ENCODE peak calls at places on chromosomes 1 and 21, in nine cellular contexts. Z, G, W, L, U, F, J, B and T are unnamed samples.

GRCh38 chr1:171913385-171913784 is 72.1 kb downstream of the DNM3 start:
- DNase-seq in U (no peak), W (peak), F (peak), L (peak), J (no peak), Z (no peak), B (no peak), G (peak), T (peak)

GRCh38 chr1:22291494-22291893 is 148.6 kb upstream of the WNT4 start:
- DNase-seq in J (no peak), L (no peak), W (no peak), F (no peak), B (no peak), U (no peak), Z (no peak), G (no peak), T (no peak)

GRCh38 chr1:226814751-226815496 is 55.5 kb upstream of the PSEN2 start:
- DNase-seq in B (peak), W (peak), J (peak), L (peak), F (no peak), G (peak), Z (no peak), U (no peak), T (peak)

GRCh38 chr1:66288048-66288447 is 245.9 kb upstream of the SGIP1 start:
- DNase-seq in Z (no peak), F (no peak), W (no peak), L (peak), U (no peak), G (no peak), J (no peak), B (no peak), T (no peak)

GRCh38 chr1:212557739-212558664 is 50.6 kb upstream of the ATF3 start:
- DNase-seq in U (peak), G (no peak), B (peak), W (peak), L (peak), F (no peak), J (peak), Z (peak), T (peak)

GRCh38 chr1:111540928-111541327 is 37.5 kb upstream of the ADORA3 start:
- DNase-seq in F (no peak), L (no peak), W (no peak), J (no peak), U (no peak), B (no peak), Z (no peak), G (no peak), T (no peak)

GRCh38 chr1:229155472-229155871 is 115.4 kb upstream of the RAB4A start:
- DNase-seq in W (no peak), L (no peak), G (no peak), B (no peak), Z (no peak), F (no peak), J (no peak), U (no peak), T (no peak)

GRCh38 chr1:235298772-235299513 is 29.0 kb downstream of the ARID4B start:
- DNase-seq in F (no peak), G (no peak), Z (no peak), J (no peak), U (no peak), W (no peak), L (no peak), B (no peak), T (no peak)

GRCh38 chr1:147600119-147601111 is 59.1 kb downstream of the BCL9 start:
- DNase-seq in F (peak), B (peak), L (peak), J (peak), W (peak), Z (no peak), U (no peak), G (peak), T (peak)

GRCh38 chr1:217105432-217105831 is 382.2 kb upstream of the ESRRG start:
- DNase-seq in W (no peak), L (no peak), U (no peak), J (no peak), F (no peak), Z (peak), B (no peak), G (no peak), T (no peak)

DNA sequence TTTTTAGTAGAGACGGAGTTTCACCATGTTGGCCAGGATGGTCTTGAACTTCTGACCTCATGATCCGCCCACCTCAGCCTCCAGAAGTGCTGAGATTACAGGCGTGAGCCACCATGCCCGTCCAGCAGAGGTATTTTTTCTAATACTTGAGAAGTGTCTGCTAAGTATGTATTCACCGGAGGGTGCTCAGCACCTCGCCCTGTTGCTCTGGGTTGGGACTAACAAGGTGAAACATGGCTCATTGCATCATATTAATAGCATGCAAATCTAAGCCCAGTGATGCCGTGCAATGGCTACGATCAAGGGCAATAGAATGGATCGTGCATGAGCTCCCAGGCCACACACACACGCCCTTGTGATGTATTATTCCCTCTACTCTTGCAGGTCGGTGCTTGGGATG is 68.7 kb downstream of the PDE9A start:
- DNase-seq in G (no peak), U (no peak), B (no peak), J (no peak), L (no peak), W (no peak), F (no peak), Z (no peak), T (no peak)
- H3K4me3 ChIP-seq in G (no peak), U (no peak), B (no peak), J (no peak), L (no peak), W (no peak), F (no peak), Z (no peak), T (no peak)

GRCh38 chr1:224098007-224098406 is 15.9 kb upstream of the FBXO28 start:
- DNase-seq in W (no peak), B (no peak), Z (no peak), F (no peak), U (no peak), L (no peak), G (no peak), J (no peak), T (no peak)
- H3K27ac ChIP-seq in W (no peak), B (no peak), Z (no peak), F (no peak), U (no peak), L (no peak), G (no peak), J (no peak), T (no peak)

GRCh38 chr21:38993561-38993960 is 187.8 kb downstream of the ETS2 start:
- DNase-seq in U (no peak), G (peak), L (peak), Z (no peak), W (peak), B (peak), F (peak), J (peak), T (peak)
- H3K4me2 ChIP-seq in U (no peak), G (peak), L (peak), Z (no peak), W (peak), B (no peak), F (no peak), J (no peak), T (peak)

DNA sequence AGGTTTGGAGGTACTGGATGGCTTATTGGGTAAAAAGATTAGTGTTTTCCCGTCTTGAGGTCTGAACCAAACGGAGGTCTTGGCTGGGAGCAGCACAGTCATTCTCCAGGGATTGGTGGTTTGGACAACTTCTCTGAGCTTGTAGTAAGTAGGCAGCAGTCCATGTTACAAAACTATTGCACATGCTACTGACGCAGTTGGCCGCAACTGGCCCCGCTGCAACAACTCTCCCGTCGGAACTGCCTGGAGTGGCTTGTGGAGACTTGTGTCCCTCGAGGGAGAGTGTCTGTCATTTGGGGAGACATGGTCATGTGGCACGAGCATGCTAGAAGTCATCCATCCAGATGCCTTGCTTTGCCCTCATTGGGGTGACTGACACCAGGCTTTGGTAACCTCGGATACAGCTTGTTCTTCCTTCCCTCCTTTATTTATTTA is 276.0 kb downstream of the TM2D1 start:
- DNase-seq in W (peak), J (no peak), U (no peak), L (no peak), G (no peak), Z (no peak), F (no peak), B (no peak), T (peak)
- H3K4me3 ChIP-seq in W (no peak), J (no peak), U (no peak), L (no peak), G (no peak), Z (no peak), F (no peak), B (no peak), T (no peak)

GRCh38 chr1:86912501-86912900 is 1.4 kb downstream of the SELENOF start:
- DNase-seq in B (peak), L (no peak), U (no peak), Z (no peak), J (peak), F (peak), W (no peak), G (no peak), T (peak)
- H3K27ac ChIP-seq in B (peak), L (no peak), U (no peak), Z (no peak), J (no peak), F (peak), W (no peak), G (peak), T (no peak)

GRCh38 chr1:245087723-245088122 is 67.1 kb upstream of the KIF26B start:
- DNase-seq in Z (no peak), F (no peak), B (no peak), L (no peak), W (no peak), J (no peak), G (no peak), U (no peak), T (no peak)

GRCh38 chr1:245085508-245086095 is 69.2 kb upstream of the KIF26B start:
- DNase-seq in G (no peak), U (no peak), B (peak), J (peak), L (peak), F (peak), W (peak), Z (no peak), T (peak)

GRCh38 chr1:245086389-245086969 is 68.3 kb upstream of the KIF26B start:
- DNase-seq in B (peak), U (no peak), J (no peak), G (no peak), F (peak), L (no peak), Z (no peak), W (peak), T (peak)

GRCh38 chr1:245079021-245079609 is 75.7 kb upstream of the KIF26B start:
- DNase-seq in F (peak), Z (peak), L (peak), W (peak), B (peak), J (peak), G (peak), U (no peak), T (peak)

GRCh38 chr1:245084551-245084950 is 70.2 kb upstream of the KIF26B start:
- DNase-seq in G (no peak), L (no peak), Z (no peak), J (no peak), F (no peak), B (peak), U (no peak), W (peak), T (peak)
- H3K4me2 ChIP-seq in G (no peak), L (no peak), Z (no peak), J (no peak), F (no peak), B (no peak), U (no peak), W (no peak), T (peak)